ENCODE peak calls at places on chromosome 10, in eight cellular contexts. S is cardiac fibroblast, W is astrocyte, V is foreskin fibroblast, O is lower lobe of right lung, R is BE2C, G is brain microvascular endothelial cell, M is epithelial cell of proximal tubule. E is an unnamed sample.

GRCh38 chr10:90675621-90676020 is 182.2 kb downstream of the HTR7 start:
- DNase-seq in G (peak; percentile 57), V (peak; percentile 75), O (no peak), M (no peak), S (peak; percentile 87), R (no peak), W (peak; percentile 67), E (no peak)

GRCh38 chr10:70374775-70375614 is 7.4 kb downstream of the LRRC20 start:
- DNase-seq in M (no peak), V (no peak), O (no peak), R (no peak), W (peak; percentile 59), S (no peak), G (peak; percentile 43), E (no peak)

GRCh38 chr10:104895981-104896380 is 254.9 kb downstream of the SORCS3 start:
- DNase-seq in G (no peak), V (no peak), O (no peak), R (no peak), S (no peak), W (no peak), M (no peak), E (no peak)

GRCh38 chr10:78301891-78302738 is 268.5 kb downstream of the RPS24 start:
- DNase-seq in W (no peak), V (no peak), S (no peak), O (no peak), G (no peak), M (no peak), R (no peak), E (no peak)

GRCh38 chr10:133567119-133567518 is 1.7 kb upstream of the SYCE1 start:
- DNase-seq in G (no peak), W (no peak), M (no peak), S (no peak), V (no peak), O (no peak), R (no peak), E (no peak)

GRCh38 chr10:122435212-122435827 is 19.1 kb upstream of the ARMS2 start:
- DNase-seq in V (peak; percentile 26), M (no peak), W (no peak), O (no peak), R (no peak), S (peak; percentile 70), G (no peak), E (no peak)

GRCh38 chr10:116809528-116810500 is 39.5 kb upstream of the ENO4 start:
- DNase-seq in S (no peak), W (no peak), M (no peak), G (no peak), V (no peak), O (no peak), R (peak; percentile 32), E (no peak)

GRCh38 chr10:132201111-132201989 is 14.6 kb downstream of the DPYSL4 start:
- DNase-seq in G (no peak), S (no peak), O (peak; percentile 42), W (no peak), R (no peak), M (no peak), V (no peak), E (peak; percentile 39)

GRCh38 chr10:49242604-49243003 is 54.4 kb upstream of the TMEM273 start:
- DNase-seq in M (no peak), S (no peak), O (no peak), R (no peak), W (no peak), V (no peak), G (no peak), E (no peak)

GRCh38 chr10:121379025-121379424 is 219.2 kb downstream of the FGFR2 start:
- DNase-seq in M (no peak), S (no peak), G (no peak), V (no peak), O (no peak), R (no peak), W (no peak), E (no peak)

GRCh38 chr10:69902835-69903535 is 101.3 kb downstream of the COL13A1 start:
- DNase-seq in M (no peak), G (no peak), O (peak; percentile 74), V (no peak), R (no peak), S (no peak), W (no peak), E (peak; percentile 37)

GRCh38 chr10:90834326-90834725 is 23.5 kb downstream of the HTR7 start:
- DNase-seq in M (no peak), V (no peak), W (peak; percentile 79), R (no peak), O (no peak), S (no peak), G (peak; percentile 34), E (no peak)

GRCh38 chr10:114053946-114054345 is 10.3 kb downstream of the ADRB1 start:
- DNase-seq in R (no peak), W (no peak), O (no peak), G (no peak), V (peak; percentile 64), S (no peak), M (no peak), E (no peak)

GRCh38 chr10:70567603-70568002 is 34.9 kb downstream of the PRF1 start:
- DNase-seq in G (no peak), W (no peak), V (no peak), R (no peak), M (no peak), S (no peak), O (no peak), E (no peak)

GRCh38 chr10:92112462-92112861 is 178.4 kb downstream of the CPEB3 start:
- DNase-seq in S (no peak), W (no peak), V (no peak), O (no peak), R (no peak), G (no peak), M (no peak), E (no peak)

GRCh38 chr10:92239185-92239599 is 51.7 kb downstream of the CPEB3 start:
- DNase-seq in G (no peak), M (no peak), S (peak; percentile 29), W (no peak), R (no peak), V (no peak), O (no peak), E (no peak)

GRCh38 chr10:116973946-116974345 is 31.0 kb downstream of the SHTN1 start:
- DNase-seq in R (no peak), G (no peak), O (no peak), S (peak; percentile 2), V (no peak), M (no peak), W (no peak), E (no peak)

GRCh38 chr10:60963441-60964256 is 19.7 kb upstream of the RHOBTB1 start:
- DNase-seq in G (peak; percentile 43), O (no peak), M (no peak), S (peak; percentile 84), R (no peak), W (peak; percentile 86), V (peak; percentile 41), E (no peak)

GRCh38 chr10:24915304-24915703 is 37.1 kb downstream of the PRTFDC1 start:
- DNase-seq in G (no peak), S (no peak), O (no peak), M (no peak), V (no peak), R (no peak), W (no peak), E (no peak)

GRCh38 chr10:24916365-24916764 is 36.0 kb downstream of the PRTFDC1 start:
- DNase-seq in R (no peak), M (no peak), G (no peak), V (no peak), S (no peak), O (no peak), W (no peak), E (no peak)

GRCh38 chr10:24920907-24921881 is 31.2 kb downstream of the PRTFDC1 start:
- DNase-seq in W (peak; percentile 98), O (no peak), V (peak; percentile 97), R (peak; percentile 41), M (peak; percentile 85), S (peak; percentile 97), G (peak; percentile 97), E (no peak)

GRCh38 chr10:24917493-24917892 is 34.9 kb downstream of the PRTFDC1 start:
- DNase-seq in W (no peak), V (no peak), R (no peak), G (no peak), S (no peak), M (no peak), O (no peak), E (no peak)

DNA sequence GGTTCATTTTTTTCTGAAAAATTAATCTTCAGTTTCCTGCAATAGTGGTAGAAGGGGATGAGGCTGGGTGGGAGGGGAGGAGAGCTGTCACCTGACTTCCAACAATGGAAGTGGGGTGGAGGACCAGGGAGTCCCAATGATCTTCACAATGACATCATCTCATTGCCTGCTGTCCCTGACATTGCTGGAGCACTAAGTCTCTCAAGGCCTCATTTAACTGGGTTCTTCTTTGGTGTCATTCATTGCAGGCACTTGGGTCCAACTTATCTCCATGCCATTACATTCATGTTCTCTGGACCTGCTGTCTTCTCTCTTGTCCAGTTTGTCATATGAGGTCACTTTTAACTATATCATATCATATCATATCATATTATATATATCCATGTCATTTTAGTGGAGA is 34.4 kb downstream of the PRTFDC1 start:
- DNase-seq in G (no peak), S (no peak), M (no peak), O (no peak), W (no peak), V (no peak), R (no peak), E (no peak)
- H3K4me3 ChIP-seq in G (no peak overlapping the region), S (no peak overlapping the region), M (no peak overlapping the region), O (no peak overlapping the region), W (no peak overlapping the region), V (no peak overlapping the region), R (no peak overlapping the region), E (no peak overlapping the region)

GRCh38 chr10:99798031-99798430 is 15.6 kb downstream of the ABCC2 start:
- DNase-seq in G (no peak), S (no peak), O (no peak), R (no peak), V (no peak), M (no peak), W (no peak), E (no peak)
- TF ChIP-seq CTCF in G (no peak), S (no peak), O (no peak), R (no peak), V (no peak), M (no peak), W (no peak), E (no peak)

GRCh38 chr10:98482096-98482495 is 35.4 kb upstream of the HPS1 start:
- DNase-seq in M (no peak), V (no peak), O (no peak), S (no peak), G (no peak), W (no peak), R (no peak), E (no peak)
- H3K4me3 ChIP-seq in M (no peak overlapping the region), V (no peak overlapping the region), O (no peak overlapping the region), S (no peak overlapping the region), G (no peak overlapping the region), W (no peak overlapping the region), R (no peak overlapping the region), E (no peak overlapping the region)

DNA sequence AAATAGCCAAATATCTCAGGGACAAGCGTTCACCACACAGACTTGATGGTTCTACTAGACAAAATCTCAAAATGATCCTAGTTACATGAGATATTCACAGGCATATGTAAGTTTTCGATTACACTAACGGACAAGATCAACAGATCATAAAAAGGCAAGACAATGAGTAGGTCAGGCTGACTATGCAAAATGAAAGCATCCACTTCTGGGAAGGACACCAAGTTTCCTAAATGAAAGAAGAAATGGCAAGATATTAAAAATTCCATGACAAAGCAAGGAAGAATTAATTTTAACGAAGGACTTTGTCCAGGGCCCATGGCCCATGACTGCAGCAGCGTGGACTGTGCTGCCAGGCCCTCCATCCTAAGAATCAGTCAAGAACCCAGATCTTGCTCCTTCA is 182.3 kb upstream of the FRMD4A start:
- DNase-seq in O (no peak), G (no peak), R (no peak), W (no peak), M (no peak), V (no peak), S (no peak), E (no peak)
- TF ChIP-seq CTCF in O (no peak), G (no peak), R (no peak), W (no peak), M (no peak), V (no peak), S (no peak), E (no peak)

E was measured in psoas muscle.